ENCODE peak calls at places on chromosome 2, in eight cellular contexts. One of them, this sample, is unnamed.

GRCh38 chr2:25606892-25607291 is 66.5 kb downstream of the DTNB start:
- DNase-seq in NCI-H748 treated with DMSO at 0.1 percent for 48 hours: peak; percentile 11
- DNase-seq in naive thymus-derived CD8-positive, alpha-beta T cell: no peak
- DNase-seq in ACHN: peak; percentile 53
- DNase-seq in stimulated activated CD8-positive, alpha-beta memory T cell treated with anti-CD3 and anti-CD28 coated beads, Interleukin-12 subunit alpha, Interleukin-12 subunit beta, amount 100 ng/mL, for 4 hours: no peak
- DNase-seq in CD4-positive, CD25-positive, alpha-beta regulatory T cell: peak; percentile 29
- DNase-seq in glutamatergic neuron: no peak
- DNase-seq in activated T-cell treated with anti-CD3 and anti-CD28 coated beads, Interleukin-2, amount 50 U/mL, for 72 hours: no peak
- DNase-seq in this sample: peak; percentile 13

GRCh38 chr2:84919885-84920580 is 14.6 kb downstream of the TMSB10 start:
- DNase-seq in NCI-H748 treated with DMSO at 0.1 percent for 48 hours: no peak
- DNase-seq in naive thymus-derived CD8-positive, alpha-beta T cell: peak; percentile 48
- DNase-seq in ACHN: peak; percentile 96
- DNase-seq in stimulated activated CD8-positive, alpha-beta memory T cell treated with anti-CD3 and anti-CD28 coated beads, Interleukin-12 subunit alpha, Interleukin-12 subunit beta, amount 100 ng/mL, for 4 hours: no peak
- DNase-seq in CD4-positive, CD25-positive, alpha-beta regulatory T cell: no peak
- DNase-seq in glutamatergic neuron: no peak
- DNase-seq in activated T-cell treated with anti-CD3 and anti-CD28 coated beads, Interleukin-2, amount 50 U/mL, for 72 hours: peak; percentile 71
- DNase-seq in this sample: peak; percentile 86

GRCh38 chr2:69703189-69703588 is 38.7 kb upstream of the ANXA4 start:
- DNase-seq in NCI-H748 treated with DMSO at 0.1 percent for 48 hours: no peak
- DNase-seq in naive thymus-derived CD8-positive, alpha-beta T cell: no peak
- DNase-seq in ACHN: no peak
- DNase-seq in stimulated activated CD8-positive, alpha-beta memory T cell treated with anti-CD3 and anti-CD28 coated beads, Interleukin-12 subunit alpha, Interleukin-12 subunit beta, amount 100 ng/mL, for 4 hours: no peak
- DNase-seq in CD4-positive, CD25-positive, alpha-beta regulatory T cell: no peak
- DNase-seq in glutamatergic neuron: no peak
- DNase-seq in activated T-cell treated with anti-CD3 and anti-CD28 coated beads, Interleukin-2, amount 50 U/mL, for 72 hours: no peak
- DNase-seq in this sample: no peak

GRCh38 chr2:25421746-25422431 is 80.2 kb upstream of the DNMT3A start:
- DNase-seq in NCI-H748 treated with DMSO at 0.1 percent for 48 hours: no peak
- DNase-seq in naive thymus-derived CD8-positive, alpha-beta T cell: no peak
- DNase-seq in ACHN: no peak
- DNase-seq in stimulated activated CD8-positive, alpha-beta memory T cell treated with anti-CD3 and anti-CD28 coated beads, Interleukin-12 subunit alpha, Interleukin-12 subunit beta, amount 100 ng/mL, for 4 hours: no peak
- DNase-seq in CD4-positive, CD25-positive, alpha-beta regulatory T cell: no peak
- DNase-seq in glutamatergic neuron: no peak
- DNase-seq in activated T-cell treated with anti-CD3 and anti-CD28 coated beads, Interleukin-2, amount 50 U/mL, for 72 hours: no peak
- DNase-seq in this sample: no peak

GRCh38 chr2:175154670-175155082 is 13.3 kb downstream of the ATF2 start:
- DNase-seq in NCI-H748 treated with DMSO at 0.1 percent for 48 hours: no peak
- DNase-seq in naive thymus-derived CD8-positive, alpha-beta T cell: no peak
- DNase-seq in ACHN: peak; percentile 31
- DNase-seq in stimulated activated CD8-positive, alpha-beta memory T cell treated with anti-CD3 and anti-CD28 coated beads, Interleukin-12 subunit alpha, Interleukin-12 subunit beta, amount 100 ng/mL, for 4 hours: no peak
- DNase-seq in CD4-positive, CD25-positive, alpha-beta regulatory T cell: no peak
- DNase-seq in glutamatergic neuron: no peak
- DNase-seq in activated T-cell treated with anti-CD3 and anti-CD28 coated beads, Interleukin-2, amount 50 U/mL, for 72 hours: peak; percentile 29
- DNase-seq in this sample: peak; percentile 26

GRCh38 chr2:86622878-86623548 is 652 bp downstream of the RNF103 start:
- DNase-seq in NCI-H748 treated with DMSO at 0.1 percent for 48 hours: no peak
- DNase-seq in naive thymus-derived CD8-positive, alpha-beta T cell: peak; percentile 41
- DNase-seq in ACHN: no peak
- DNase-seq in stimulated activated CD8-positive, alpha-beta memory T cell treated with anti-CD3 and anti-CD28 coated beads, Interleukin-12 subunit alpha, Interleukin-12 subunit beta, amount 100 ng/mL, for 4 hours: peak; percentile 19
- DNase-seq in CD4-positive, CD25-positive, alpha-beta regulatory T cell: peak; percentile 38
- DNase-seq in glutamatergic neuron: peak; percentile 64
- DNase-seq in activated T-cell treated with anti-CD3 and anti-CD28 coated beads, Interleukin-2, amount 50 U/mL, for 72 hours: peak; percentile 73
- DNase-seq in this sample: peak; percentile 29

GRCh38 chr2:487495-488079 is 189.6 kb downstream of the TMEM18 start:
- DNase-seq in NCI-H748 treated with DMSO at 0.1 percent for 48 hours: no peak
- DNase-seq in naive thymus-derived CD8-positive, alpha-beta T cell: no peak
- DNase-seq in ACHN: no peak
- DNase-seq in stimulated activated CD8-positive, alpha-beta memory T cell treated with anti-CD3 and anti-CD28 coated beads, Interleukin-12 subunit alpha, Interleukin-12 subunit beta, amount 100 ng/mL, for 4 hours: no peak
- DNase-seq in CD4-positive, CD25-positive, alpha-beta regulatory T cell: no peak
- DNase-seq in glutamatergic neuron: no peak
- DNase-seq in activated T-cell treated with anti-CD3 and anti-CD28 coated beads, Interleukin-2, amount 50 U/mL, for 72 hours: no peak
- DNase-seq in this sample: no peak

GRCh38 chr2:222926915-222927314 is 66.1 kb downstream of the ACSL3 start:
- DNase-seq in NCI-H748 treated with DMSO at 0.1 percent for 48 hours: no peak
- DNase-seq in naive thymus-derived CD8-positive, alpha-beta T cell: no peak
- DNase-seq in ACHN: no peak
- DNase-seq in stimulated activated CD8-positive, alpha-beta memory T cell treated with anti-CD3 and anti-CD28 coated beads, Interleukin-12 subunit alpha, Interleukin-12 subunit beta, amount 100 ng/mL, for 4 hours: no peak
- DNase-seq in CD4-positive, CD25-positive, alpha-beta regulatory T cell: no peak
- DNase-seq in glutamatergic neuron: no peak
- DNase-seq in activated T-cell treated with anti-CD3 and anti-CD28 coated beads, Interleukin-2, amount 50 U/mL, for 72 hours: no peak
- DNase-seq in this sample: no peak